ENCODE peak calls at places on chromosome 11, in five cellular contexts. Z, M, D, B and F are unnamed samples.

GRCh38 chr11:95404370-95404769 is 173.4 kb upstream of the SESN3 start:
- DNase-seq in Z (no peak), M (peak), D (no peak), B (no peak), F (no peak)

GRCh38 chr11:61963282-61964057 is 4.0 kb downstream of the FTH1 start:
- DNase-seq in Z (no peak), M (no peak), D (no peak), B (no peak), F (peak)

GRCh38 chr11:126063510-126063858 is 818 bp upstream of the CDON start:
- DNase-seq in Z (no peak), M (no peak), D (no peak), B (no peak), F (no peak)

GRCh38 chr11:48025293-48025982 is 45.1 kb downstream of the PTPRJ start:
- DNase-seq in Z (no peak), M (no peak), D (no peak), B (no peak), F (peak)

GRCh38 chr11:12445001-12445400 is 67.6 kb downstream of the PARVA start:
- DNase-seq in Z (no peak), M (no peak), D (no peak), B (no peak), F (no peak)

GRCh38 chr11:86999859-87000753 is 37.6 kb upstream of the TMEM135 start:
- DNase-seq in Z (peak), M (no peak), D (no peak), B (no peak), F (peak)

GRCh38 chr11:61828379-61828628 is 204 bp downstream of the FADS2 start:
- DNase-seq in Z (no peak), M (no peak), D (no peak), B (no peak), F (no peak)

GRCh38 chr11:125376117-125376516 is 119.9 kb downstream of the FEZ1 start:
- DNase-seq in Z (no peak), M (peak), D (no peak), B (no peak), F (peak)

GRCh38 chr11:66999555-66999954 is 23.4 kb upstream of the SYT12 start:
- DNase-seq in Z (no peak), M (no peak), D (no peak), B (no peak), F (no peak)

GRCh38 chr11:8003187-8003586 is 16.1 kb downstream of the EIF3F start:
- DNase-seq in Z (no peak), M (no peak), D (no peak), B (no peak), F (no peak)

GRCh38 chr11:99934008-99934407 is 753.1 kb upstream of the ARHGAP42 start:
- DNase-seq in Z (peak), M (no peak), D (no peak), B (no peak), F (peak)

GRCh38 chr11:57162179-57162898 is 19.4 kb upstream of the LRRC55 start:
- DNase-seq in Z (no peak), M (no peak), D (no peak), B (no peak), F (no peak)

GRCh38 chr11:7538466-7539454 is 25.0 kb downstream of the PPFIBP2 start:
- DNase-seq in Z (no peak), M (no peak), D (no peak), B (no peak), F (peak)

GRCh38 chr11:73233211-73233610 is 15.1 kb downstream of the P2RY2 start:
- DNase-seq in Z (no peak), M (peak), D (no peak), B (no peak), F (no peak)

GRCh38 chr11:112499908-112500204 is 239.2 kb upstream of the PLET1 start:
- DNase-seq in Z (no peak), M (no peak), D (no peak), B (no peak), F (no peak)

GRCh38 chr11:10674991-10675440 is 18.5 kb downstream of the IRAG1 start:
- DNase-seq in Z (no peak), M (no peak), D (no peak), B (no peak), F (no peak)

GRCh38 chr11:121555172-121555571 is 102.4 kb upstream of the SORL1-AS1 start:
- DNase-seq in Z (no peak), M (no peak), D (no peak), B (no peak), F (no peak)

GRCh38 chr11:73135346-73136284 is 6.5 kb downstream of the FCHSD2 start:
- DNase-seq in Z (no peak), M (no peak), D (no peak), B (no peak), F (no peak)

GRCh38 chr11:35992551-35992950 is 48.7 kb downstream of the LDLRAD3 start:
- DNase-seq in Z (no peak), M (no peak), D (no peak), B (no peak), F (no peak)

GRCh38 chr11:124865902-124866851 is 945 bp downstream of the ROBO3 start:
- DNase-seq in Z (peak), M (peak), D (no peak), B (peak), F (peak)

GRCh38 chr11:118631510-118631909 is 24.1 kb downstream of the PHLDB1 start:
- DNase-seq in Z (no peak), M (no peak), D (no peak), B (no peak), F (no peak)

GRCh38 chr11:94218372-94218771 is 86.0 kb upstream of the IZUMO1R start:
- DNase-seq in Z (no peak), M (no peak), D (no peak), B (no peak), F (no peak)

GRCh38 chr11:113884361-113884836 is 9.0 kb upstream of the USP28 start:
- DNase-seq in Z (peak), M (peak), D (no peak), B (peak), F (peak)

GRCh38 chr11:43880640-43881159 is at the start of gene ALKBH3:
- DNase-seq in Z (peak), M (peak), D (peak), B (peak), F (peak)

GRCh38 chr11:10327254-10327653 is 22.4 kb downstream of the ADM start:
- DNase-seq in Z (no peak), M (no peak), D (no peak), B (no peak), F (no peak)

GRCh38 chr11:117828641-117829368 is 4.3 kb upstream of the FXYD2 start:
- DNase-seq in Z (peak), M (peak), D (no peak), B (peak), F (peak)

GRCh38 chr11:28400236-28401100 is 292.3 kb downstream of the METTL15 start:
- DNase-seq in Z (peak), M (no peak), D (no peak), B (no peak), F (peak)

GRCh38 chr11:122101625-122102291 is 14.3 kb downstream of the BLID start:
- DNase-seq in Z (peak), M (peak), D (peak), B (peak), F (no peak)

GRCh38 chr11:65873280-65874156 is 918 bp upstream of the EFEMP2 start:
- DNase-seq in Z (peak), M (peak), D (peak), B (peak), F (peak)

GRCh38 chr11:49208006-49208721 is at the start of gene FOLH1:
- DNase-seq in Z (no peak), M (peak), D (peak), B (peak), F (no peak)

GRCh38 chr11:103700605-103701004 is 335.8 kb upstream of the DDI1 start:
- DNase-seq in Z (peak), M (no peak), D (no peak), B (no peak), F (peak)

GRCh38 chr11:57917632-57918031 is 106.0 kb upstream of the OR9Q1 start:
- DNase-seq in Z (no peak), M (no peak), D (no peak), B (no peak), F (no peak)

GRCh38 chr11:57456960-57457642 is 3.2 kb upstream of the RTN4RL2 start:
- DNase-seq in Z (peak), M (peak), D (peak), B (peak), F (peak)

GRCh38 chr11:96335389-96335788 is 7.6 kb downstream of the MAML2 start:
- DNase-seq in Z (peak), M (no peak), D (no peak), B (no peak), F (no peak)

GRCh38 chr11:1827095-1827797 is 7.5 kb upstream of the SYT8 start:
- DNase-seq in Z (peak), M (no peak), D (no peak), B (no peak), F (no peak)

GRCh38 chr11:112555491-112556364 is 295.1 kb upstream of the PLET1 start:
- DNase-seq in Z (peak), M (peak), D (peak), B (peak), F (peak)

GRCh38 chr11:92979176-92979575 is 9.7 kb downstream of the MTNR1B start:
- DNase-seq in Z (peak), M (no peak), D (no peak), B (no peak), F (no peak)

GRCh38 chr11:9341638-9342137 is 27.3 kb upstream of the TMEM41B start:
- DNase-seq in Z (no peak), M (no peak), D (no peak), B (no peak), F (no peak)

GRCh38 chr11:120248551-120249278 is 8.8 kb downstream of the POU2F3 start:
- DNase-seq in Z (peak), M (no peak), D (no peak), B (no peak), F (no peak)

GRCh38 chr11:19199037-19199436 is 2.7 kb downstream of the CSRP3 start:
- DNase-seq in Z (no peak), M (no peak), D (no peak), B (no peak), F (no peak)
- H2BK12ac ChIP-seq in Z (no peak), M (no peak), D (no peak), B (no peak), F (no peak)

GRCh38 chr11:32034149-32034548 is 56.7 kb upstream of the RCN1 start:
- DNase-seq in Z (peak), M (no peak), D (no peak), B (no peak), F (no peak)

GRCh38 chr11:32032478-32032877 is 58.4 kb upstream of the RCN1 start:
- DNase-seq in Z (no peak), M (no peak), D (no peak), B (no peak), F (peak)

GRCh38 chr11:32033491-32033890 is 57.4 kb upstream of the RCN1 start:
- DNase-seq in Z (no peak), M (no peak), D (no peak), B (no peak), F (no peak)

GRCh38 chr11:32033067-32033466 is 57.8 kb upstream of the RCN1 start:
- DNase-seq in Z (no peak), M (no peak), D (no peak), B (no peak), F (no peak)

GRCh38 chr11:32032052-32032451 is 58.8 kb upstream of the RCN1 start:
- DNase-seq in Z (no peak), M (no peak), D (no peak), B (no peak), F (no peak)
- H3K4me2 ChIP-seq in Z (no peak), M (no peak), D (no peak), B (no peak), F (no peak)

GRCh38 chr11:25855916-25856315 is 476.0 kb upstream of the ANO3 start:
- DNase-seq in Z (no peak), M (no peak), D (no peak), B (no peak), F (no peak)
- H2BK12ac ChIP-seq in Z (no peak), M (no peak), D (no peak), B (no peak), F (no peak)

GRCh38 chr11:14577290-14577689 is 57.1 kb upstream of the PSMA1 start:
- DNase-seq in Z (no peak), M (no peak), D (no peak), B (no peak), F (no peak)
- H3K4me2 ChIP-seq in Z (no peak), M (no peak), D (no peak), B (no peak), F (no peak)

DNA sequence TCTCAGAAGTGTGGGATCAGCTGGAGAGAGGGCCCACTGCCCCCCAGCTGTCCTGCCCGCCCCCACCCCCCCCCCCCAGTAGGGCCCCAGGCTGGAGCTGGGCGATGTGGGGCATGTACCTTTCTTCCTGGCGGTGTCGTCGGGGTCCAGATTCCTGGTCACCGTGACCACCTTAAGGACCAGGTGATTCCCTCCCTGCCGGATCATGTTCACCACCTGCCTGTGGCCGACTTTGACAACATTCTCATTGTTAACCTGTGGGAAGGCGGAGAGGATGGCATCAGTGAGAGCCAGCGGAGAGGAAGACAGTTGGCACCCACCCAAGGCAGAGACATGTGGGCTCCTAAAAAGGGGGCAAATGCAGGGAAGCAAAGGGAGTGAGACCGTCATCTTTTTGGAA is 104.3 kb downstream of the CTTN start:
- DNase-seq in Z (no peak), M (no peak), D (no peak), B (no peak), F (no peak)
- H2BK12ac ChIP-seq in Z (no peak), M (no peak), D (no peak), B (no peak), F (no peak)

GRCh38 chr11:71124127-71124526 is 128.2 kb downstream of the SHANK2 start:
- DNase-seq in Z (no peak), M (no peak), D (no peak), B (no peak), F (no peak)
- H3K4me2 ChIP-seq in Z (no peak), M (no peak), D (no peak), B (no peak), F (no peak)